ENCODE peak calls at places on chromosomes 5 and 9, in five cellular contexts. Y, W, S, J and I are unnamed samples.

GRCh38 chr5:546376-546908 is 22.2 kb upstream of the SLC9A3 start:
- DNase-seq in W (no peak), Y (no peak), J (no peak), S (no peak), I (peak; percentile 58)

GRCh38 chr5:6818594-6819512 is 105.6 kb downstream of the TENT4A start:
- DNase-seq in Y (no peak), S (no peak), W (no peak), J (no peak), I (no peak)

GRCh38 chr5:1336106-1336561 is 8.8 kb downstream of the CLPTM1L start:
- DNase-seq in Y (no peak), W (no peak), S (no peak), J (no peak), I (no peak)

GRCh38 chr5:5678909-5679308 is 256.4 kb downstream of the ICE1 start:
- DNase-seq in J (no peak), W (no peak), Y (no peak), S (no peak), I (no peak)

GRCh38 chr9:123742009-123742767 is 187.7 kb downstream of the DENND1A start:
- DNase-seq in W (no peak), S (no peak), Y (no peak), J (peak; percentile 38), I (no peak)

GRCh38 chr5:101532430-101532829 is 629.3 kb upstream of the ST8SIA4 start:
- DNase-seq in W (no peak), Y (no peak), J (no peak), S (no peak), I (no peak)

GRCh38 chr9:134346151-134346550 is 19.9 kb downstream of the RXRA start:
- DNase-seq in W (no peak), Y (no peak), S (no peak), J (no peak), I (no peak)

GRCh38 chr5:147691134-147691533 is 91.4 kb downstream of the JAKMIP2 start:
- DNase-seq in S (no peak), J (peak; percentile 81), W (no peak), Y (no peak), I (no peak)

GRCh38 chr5:133754575-133755169 is 142.3 kb upstream of the FSTL4 start:
- DNase-seq in W (no peak), Y (peak; percentile 38), S (peak; percentile 9), J (peak; percentile 60), I (no peak)

GRCh38 chr5:179802950-179803562 is 3.6 kb downstream of the MGAT4B start:
- DNase-seq in Y (no peak), J (no peak), S (no peak), W (no peak), I (peak; percentile 75)

GRCh38 chr5:31149072-31149471 is 44.4 kb upstream of the CDH6 start:
- DNase-seq in S (no peak), W (no peak), J (no peak), Y (no peak), I (no peak)

GRCh38 chr5:112350626-112351025 is 68.5 kb downstream of the EPB41L4A start:
- DNase-seq in W (no peak), Y (no peak), S (no peak), J (no peak), I (no peak)

GRCh38 chr5:79512692-79513518 is 1.0 kb downstream of the HOMER1 start:
- DNase-seq in S (peak; percentile 11), Y (peak; percentile 19), W (no peak), J (peak; percentile 55), I (no peak)

GRCh38 chr5:149829954-149830353 is 99.8 kb downstream of the PPARGC1B start:
- DNase-seq in S (no peak), W (no peak), Y (peak; percentile 41), J (no peak), I (no peak)

GRCh38 chr5:154520861-154521453 is 42.9 kb upstream of the HAND1 start:
- DNase-seq in Y (no peak), W (peak; percentile 54), S (no peak), J (peak; percentile 81), I (no peak)

GRCh38 chr5:141976176-141976575 is 7.3 kb downstream of the RNF14 start:
- DNase-seq in S (no peak), Y (no peak), W (no peak), J (no peak), I (no peak)

GRCh38 chr5:149437369-149438040 is 58.4 kb upstream of the IL17B start:
- DNase-seq in S (no peak), Y (no peak), J (no peak), W (no peak), I (no peak)

GRCh38 chr9:9469271-9469670 is 1143.5 kb downstream of the PTPRD start:
- DNase-seq in W (no peak), Y (no peak), J (no peak), S (no peak), I (no peak)

GRCh38 chr5:154248691-154249090 is 58.2 kb downstream of the GALNT10 start:
- DNase-seq in S (no peak), W (no peak), J (no peak), Y (no peak), I (no peak)

GRCh38 chr5:158979749-158980521 is 119.8 kb downstream of the EBF1 start:
- DNase-seq in J (peak; percentile 14), W (no peak), Y (no peak), S (peak; percentile 44), I (no peak)

GRCh38 chr9:69785757-69786156 is 25.9 kb upstream of the PTAR1 start:
- DNase-seq in W (no peak), Y (no peak), S (peak; percentile 16), J (peak; percentile 44), I (no peak)

GRCh38 chr9:35070823-35071813 is 1.3 kb downstream of the VCP start:
- DNase-seq in W (no peak), Y (peak; percentile 49), J (no peak), S (peak; percentile 9), I (no peak)

GRCh38 chr9:68648971-68649370 is 56.1 kb upstream of the PIP5K1B start:
- DNase-seq in W (no peak), Y (no peak), S (no peak), J (no peak), I (no peak)

GRCh38 chr9:113139225-113139829 is 11.5 kb upstream of the SLC31A2 start:
- DNase-seq in Y (no peak), J (no peak), W (no peak), S (no peak), I (no peak)

GRCh38 chr9:134328341-134328840 is 2.1 kb downstream of the RXRA start:
- DNase-seq in W (peak; percentile 54), J (peak; percentile 38), S (no peak), Y (no peak), I (no peak)

GRCh38 chr9:116671605-116672004 is 15.5 kb upstream of the TRIM32 start:
- DNase-seq in Y (no peak), J (no peak), W (no peak), S (no peak), I (no peak)

GRCh38 chr5:148401604-148402003 is 17.8 kb downstream of the FBXO38 start:
- DNase-seq in S (no peak), Y (peak; percentile 39), W (no peak), J (no peak), I (no peak)

GRCh38 chr9:111399772-111400563 is 69.9 kb upstream of the OR2K2 start:
- DNase-seq in J (no peak), Y (peak; percentile 54), W (no peak), S (no peak), I (no peak)

GRCh38 chr9:111400564-111400898 is 70.5 kb upstream of the OR2K2 start:
- DNase-seq in J (no peak), W (no peak), S (no peak), Y (no peak), I (no peak)

GRCh38 chr9:111407813-111408212 is 76.4 kb downstream of the ECPAS start:
- DNase-seq in S (no peak), J (no peak), Y (no peak), W (no peak), I (no peak)

GRCh38 chr9:111411266-111411665 is 72.9 kb downstream of the ECPAS start:
- DNase-seq in J (no peak), Y (no peak), S (no peak), W (no peak), I (no peak)

GRCh38 chr9:111405701-111406100 is 75.7 kb upstream of the OR2K2 start:
- DNase-seq in S (no peak), J (no peak), Y (no peak), W (no peak), I (no peak)
- H3K36me3 ChIP-seq in S (peaks cover 43% of the 10 kb centered on the region), J (peaks cover 42% of the 10 kb centered on the region), Y (peaks cover 89% of the 10 kb centered on the region), W (peaks cover 77% of the 10 kb centered on the region), I (peaks cover 9% of the 10 kb centered on the region)

GRCh38 chr5:172550096-172550765 is 90.8 kb upstream of the NEURL1B start:
- DNase-seq in W (no peak), S (no peak), J (no peak), Y (no peak), I (peak; percentile 56)

GRCh38 chr5:172550996-172551395 is 90.1 kb upstream of the NEURL1B start:
- DNase-seq in W (no peak), Y (no peak), J (no peak), S (no peak), I (peak; percentile 59)

GRCh38 chr5:172549708-172550095 is 91.4 kb upstream of the NEURL1B start:
- DNase-seq in W (no peak), Y (no peak), S (no peak), J (peak; percentile 46), I (peak; percentile 47)

GRCh38 chr5:172548311-172548731 is 92.7 kb upstream of the NEURL1B start:
- DNase-seq in J (no peak), W (no peak), S (no peak), Y (no peak), I (no peak)

DNA sequence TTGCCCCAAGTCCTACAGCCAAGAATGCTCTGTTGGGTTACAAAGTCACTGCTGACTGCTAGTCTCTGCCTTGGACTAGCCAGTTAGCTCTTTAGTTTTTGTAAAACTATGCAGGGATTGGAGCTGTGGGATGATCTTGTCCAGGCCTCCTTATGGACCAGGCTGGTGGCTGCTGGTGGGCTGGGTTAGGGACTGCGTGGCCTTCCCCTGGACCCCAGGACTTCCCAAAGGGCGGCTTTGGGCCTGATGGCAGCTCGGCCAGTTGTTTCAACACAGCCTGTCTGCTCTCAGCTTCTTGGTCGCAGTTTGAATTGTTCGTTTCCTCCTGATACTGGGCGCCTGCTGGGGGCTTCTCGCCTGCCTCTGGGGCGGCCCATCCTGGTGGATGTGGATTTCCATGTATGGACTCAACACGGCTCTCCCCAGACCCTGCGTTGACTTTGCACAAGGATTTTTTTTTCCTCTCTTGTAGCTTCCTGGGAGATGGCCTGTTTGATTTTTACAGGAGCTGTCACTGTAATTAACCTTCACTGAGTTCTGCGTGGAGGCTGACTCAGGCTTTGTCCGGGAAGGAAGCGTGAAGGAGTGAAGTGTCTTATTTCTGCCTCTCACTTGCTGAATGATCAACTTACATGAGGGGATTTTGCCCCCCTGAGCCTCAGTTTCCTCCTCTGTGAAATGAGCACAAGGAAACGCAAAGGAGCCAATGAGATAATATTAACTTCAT is 91.9 kb upstream of the NEURL1B start:
- DNase-seq in Y (no peak), S (no peak), W (no peak), J (peak; percentile 39), I (peak; percentile 66)
- H3K36me3 ChIP-seq in Y (no peaks in the 10 kb centered on the region), S (no peaks in the 10 kb centered on the region), W (no peaks in the 10 kb centered on the region), J (no peaks in the 10 kb centered on the region), I (no peaks in the 10 kb centered on the region)

DNA sequence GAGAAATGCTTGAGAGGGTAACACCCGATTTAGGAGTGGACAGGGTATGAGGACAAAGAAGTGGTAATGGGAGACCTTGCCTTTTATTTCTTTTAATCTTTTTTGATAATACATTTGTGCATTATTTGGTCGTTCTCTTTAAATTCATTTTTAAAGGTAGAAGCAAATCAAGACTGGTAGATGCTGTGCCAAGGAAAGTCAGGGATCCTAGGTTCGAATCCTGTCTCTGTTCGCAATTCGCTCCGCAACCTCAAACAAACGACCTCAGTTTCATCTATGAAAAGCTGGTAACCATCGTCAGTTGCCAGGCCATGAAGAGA is 353 bp upstream of the TMED9 start:
- DNase-seq in J (no peak), W (no peak), S (no peak), Y (no peak), I (no peak)
- H3K36me3 ChIP-seq in J (peaks cover 16% of the 10 kb centered on the region), W (peaks cover 36% of the 10 kb centered on the region), S (peaks cover 33% of the 10 kb centered on the region), Y (peaks cover 35% of the 10 kb centered on the region), I (peaks cover 34% of the 10 kb centered on the region)

GRCh38 chr9:86329649-86330048 is 24.6 kb downstream of the TUT7 start:
- DNase-seq in S (no peak), J (no peak), Y (no peak), W (no peak), I (no peak)
- H3K36me3 ChIP-seq in S (peaks cover 51% of the 10 kb centered on the region), J (peaks cover 25% of the 10 kb centered on the region), Y (peaks cover 68% of the 10 kb centered on the region), W (peaks cover 96% of the 10 kb centered on the region), I (peaks cover 48% of the 10 kb centered on the region)